ENCODE peak calls at places on chromosomes 7 and 10, in four cellular contexts. G, P, Y and K are unnamed samples.

GRCh38 chr10:75708060-75708459 is 276.6 kb downstream of the LRMDA start:
- DNase-seq in G (no peak), P (peak; percentile 15), Y (no peak), K (peak; percentile 7)

GRCh38 chr7:1715671-1716074 is 45.6 kb downstream of the ELFN1 start:
- DNase-seq in G (no peak), P (no peak), Y (no peak), K (peak; percentile 57)

GRCh38 chr10:110387983-110388681 is 83.4 kb upstream of the SMNDC1 start:
- DNase-seq in G (no peak), P (no peak), Y (no peak), K (no peak)

GRCh38 chr10:72086466-72087391 is 1.6 kb downstream of the SPOCK2 start:
- DNase-seq in G (no peak), P (no peak), Y (peak; percentile 43), K (no peak)

GRCh38 chr7:120785056-120785455 is 72.9 kb downstream of the TSPAN12 start:
- DNase-seq in G (no peak), P (no peak), Y (no peak), K (peak; percentile 57)

GRCh38 chr10:47261556-47261955 is 38.4 kb upstream of the GDF10 start:
- DNase-seq in G (no peak), P (no peak), Y (no peak), K (no peak)

GRCh38 chr7:140008755-140009610 is 53.8 kb downstream of the PARP12 start:
- DNase-seq in G (no peak), P (no peak), Y (no peak), K (no peak)

GRCh38 chr7:117163101-117163500 is 159.8 kb downstream of the WNT2 start:
- DNase-seq in G (no peak), P (no peak), Y (no peak), K (peak; percentile 19)

GRCh38 chr7:124251616-124252015 is 218.7 kb upstream of the TMEM229A start:
- DNase-seq in G (no peak), P (no peak), Y (no peak), K (peak; percentile 32)

GRCh38 chr10:84523509-84523908 is 195.1 kb downstream of the CCSER2 start:
- DNase-seq in G (no peak), P (peak; percentile 24), Y (no peak), K (peak; percentile 81)

GRCh38 chr10:132306341-132306685 is 1.4 kb downstream of the STK32C start:
- DNase-seq in G (no peak), P (no peak), Y (no peak), K (no peak)

GRCh38 chr7:129438839-129439640 is 4.8 kb downstream of the STRIP2 start:
- DNase-seq in G (peak; percentile 69), P (no peak), Y (peak; percentile 50), K (peak; percentile 52)

GRCh38 chr7:36192050-36192824 is 39.2 kb downstream of the EEPD1 start:
- DNase-seq in G (no peak), P (no peak), Y (no peak), K (no peak)

GRCh38 chr10:22824984-22825383 is 102.9 kb upstream of the ARMC3 start:
- DNase-seq in G (peak; percentile 80), P (no peak), Y (no peak), K (no peak)